ENCODE peak calls at places on chromosomes 2 and 18, in four cellular contexts. F is AG08395; K is stimulated activated naive CD8-positive, alpha-beta T cell treated with anti-CD3 and anti-CD28 coated beads, Interleukin-15, amount 100 ng/mL, for 72 hours; I is midbrain. M is an unnamed sample.

GRCh38 chr2:160494243-160494642 is 636 bp upstream of the RBMS1 start:
- DNase-seq in F (no peak), K (no peak), I (no peak), M (peak; percentile 49)

GRCh38 chr2:67579207-67579606 is 182.1 kb downstream of the ETAA1 start:
- DNase-seq in F (no peak), K (no peak), I (no peak), M (no peak)

GRCh38 chr2:183207110-183207509 is 82.9 kb downstream of the NUP35 start:
- DNase-seq in F (peak; percentile 60), K (no peak), I (no peak), M (peak; percentile 42)

GRCh38 chr2:80050246-80050645 is 254.3 kb downstream of the LRRTM1 start:
- DNase-seq in F (no peak), K (no peak), I (no peak), M (no peak)

GRCh38 chr18:7895346-7895745 is 328.2 kb downstream of the PTPRM start:
- DNase-seq in F (no peak), K (no peak), I (no peak), M (no peak)

GRCh38 chr2:107361951-107362350 is 464.7 kb upstream of the RGPD4 start:
- DNase-seq in F (no peak), K (no peak), I (no peak), M (no peak)

GRCh38 chr2:155747531-155747930 is 585.0 kb downstream of the NR4A2 start:
- DNase-seq in F (no peak), K (no peak), I (no peak), M (no peak)

GRCh38 chr2:33672896-33673295 is 73.8 kb upstream of the FAM98A start:
- DNase-seq in F (no peak), K (no peak), I (no peak), M (no peak)

GRCh38 chr18:50024466-50024865 is 170.5 kb downstream of the MYO5B start:
- DNase-seq in F (no peak), K (no peak), I (no peak), M (no peak)

GRCh38 chr2:28355521-28356094 is 37.0 kb upstream of the FOSL2 start:
- DNase-seq in F (peak; percentile 11), K (no peak), I (no peak), M (no peak)

GRCh38 chr18:36130039-36130831 is 536 bp downstream of the ELP2 start:
- DNase-seq in F (no peak), K (no peak), I (no peak), M (no peak)

GRCh38 chr2:203819434-203820133 is 48.0 kb upstream of the CTLA4 start:
- DNase-seq in F (peak; percentile 33), K (no peak), I (no peak), M (no peak)

GRCh38 chr2:165911231-165911630 is 42.3 kb downstream of the TTC21B start:
- DNase-seq in F (peak; percentile 10), K (no peak), I (no peak), M (peak; percentile 59)

GRCh38 chr2:239370403-239370802 is 30.4 kb downstream of the HDAC4 start:
- DNase-seq in F (no peak), K (peak; percentile 14), I (no peak), M (no peak)

GRCh38 chr18:56026505-56026904 is 438.5 kb upstream of the TCF4 start:
- DNase-seq in F (no peak), K (no peak), I (no peak), M (no peak)

GRCh38 chr18:31511098-31511497 is 13.1 kb downstream of the DSG2 start:
- DNase-seq in F (no peak), K (no peak), I (no peak), M (no peak)

GRCh38 chr2:1766400-1766799 is 22.1 kb upstream of the PXDN start:
- DNase-seq in F (no peak), K (no peak), I (no peak), M (no peak)

GRCh38 chr2:64262816-64263215 is 118.6 kb upstream of the PELI1 start:
- DNase-seq in F (no peak), K (no peak), I (no peak), M (no peak)

GRCh38 chr2:38465789-38466127 is 88.7 kb upstream of the ATL2 start:
- DNase-seq in F (peak; percentile 32), K (peak; percentile 17), I (no peak), M (peak; percentile 39)

GRCh38 chr2:32701806-32702205 is 74.0 kb downstream of the TTC27 start:
- DNase-seq in F (no peak), K (no peak), I (no peak), M (no peak)

GRCh38 chr2:25367296-25367695 is 25.6 kb upstream of the DNMT3A start:
- DNase-seq in F (no peak), K (no peak), I (no peak), M (no peak)

GRCh38 chr2:235639387-235639786 is 145.5 kb downstream of the AGAP1 start:
- DNase-seq in F (peak; percentile 93), K (no peak), I (peak; percentile 88), M (peak; percentile 93)

GRCh38 chr18:48663931-48664847 is 125.4 kb downstream of the CTIF start:
- DNase-seq in F (peak; percentile 78), K (peak; percentile 44), I (peak; percentile 71), M (peak; percentile 59)

GRCh38 chr2:188379748-188380147 is 88.1 kb downstream of the GULP1 start:
- DNase-seq in F (no peak), K (no peak), I (no peak), M (no peak)

GRCh38 chr2:152432206-152432653 is 97.3 kb downstream of the FMNL2 start:
- DNase-seq in F (peak; percentile 51), K (no peak), I (no peak), M (peak; percentile 97)

GRCh38 chr2:8457620-8458255 is 224.1 kb upstream of the ID2 start:
- DNase-seq in F (no peak), K (no peak), I (no peak), M (no peak)

GRCh38 chr2:98828793-98829371 is 98.0 kb upstream of the MGAT4A start:
- DNase-seq in F (no peak), K (no peak), I (no peak), M (no peak)

GRCh38 chr2:219497495-219498279 is 1.0 kb upstream of the GMPPA start:
- DNase-seq in F (peak; percentile 92), K (peak; percentile 32), I (peak; percentile 35), M (peak; percentile 82)

GRCh38 chr2:237691200-237691907 is 64.0 kb downstream of the LRRFIP1 start:
- DNase-seq in F (no peak), K (no peak), I (no peak), M (no peak)

GRCh38 chr2:66189598-66189997 is 245.3 kb upstream of the MEIS1 start:
- DNase-seq in F (no peak), K (no peak), I (no peak), M (peak; percentile 31)

M was measured in fibroblast of pulmonary artery.